ENCODE peak calls at places on chromosomes 16 and 17, in six cellular contexts. N is brain microvascular endothelial cell, D is esophagus muscularis mucosa, G is A549, Z is left ventricle myocardium inferior, H is GM23248. L is an unnamed sample.

GRCh38 chr16:14302031-14302398 is 230.9 kb downstream of the MRTFB start:
- DNase-seq in D (no peak), G (peak), Z (peak), N (no peak), H (peak), L (no peak)

GRCh38 chr16:82655720-82656500 is 29.1 kb downstream of the CDH13 start:
- DNase-seq in N (no peak), H (no peak), G (no peak), Z (no peak), D (no peak), L (no peak)

GRCh38 chr17:51548125-51548524 is 287.8 kb downstream of the UTP18 start:
- DNase-seq in D (no peak), H (no peak), Z (no peak), G (no peak), N (no peak), L (no peak)

GRCh38 chr17:65366102-65366844 is 195.2 kb downstream of the AXIN2 start:
- DNase-seq in Z (no peak), N (no peak), H (no peak), D (peak), G (no peak), L (no peak)

GRCh38 chr16:3021449-3022207 is 1.5 kb downstream of the TNFRSF12A start:
- DNase-seq in H (peak), Z (peak), N (peak), D (no peak), G (peak), L (no peak)

GRCh38 chr17:52024296-52024870 is 134.1 kb downstream of the CA10 start:
- DNase-seq in Z (no peak), G (no peak), D (no peak), H (no peak), N (no peak), L (no peak)

GRCh38 chr16:2340564-2341455 is at the start of gene ABCA3:
- DNase-seq in Z (peak), D (peak), G (peak), H (peak), N (peak), L (peak)

GRCh38 chr17:79645022-79645776 is 34.3 kb upstream of the RBFOX3 start:
- DNase-seq in Z (no peak), N (no peak), D (peak), H (no peak), G (no peak), L (no peak)

GRCh38 chr16:2919511-2920255 is 8.0 kb downstream of the FLYWCH1 start:
- DNase-seq in N (peak), D (peak), Z (no peak), H (peak), G (peak), L (no peak)

GRCh38 chr17:38454528-38454927 is 26.3 kb downstream of the ARHGAP23 start:
- DNase-seq in G (peak), Z (peak), D (no peak), N (peak), H (peak), L (no peak)

GRCh38 chr17:77407321-77408277 is 266.8 kb downstream of the SEC14L1 start:
- DNase-seq in H (peak), G (no peak), N (no peak), D (no peak), Z (no peak), L (no peak)

GRCh38 chr16:28879261-28879840 is 1.1 kb downstream of the ATP2A1 start:
- DNase-seq in H (no peak), G (no peak), D (no peak), Z (no peak), N (no peak), L (no peak)

GRCh38 chr17:49459401-49459984 is 35.6 kb upstream of the NGFR start:
- DNase-seq in G (no peak), Z (no peak), N (no peak), D (no peak), H (no peak), L (no peak)

GRCh38 chr16:24552705-24553104 is 13.3 kb downstream of the RBBP6 start:
- DNase-seq in H (no peak), G (no peak), D (no peak), Z (no peak), N (no peak), L (no peak)

GRCh38 chr17:57369509-57369945 is 113.2 kb downstream of the MSI2 start:
- DNase-seq in N (no peak), H (no peak), D (no peak), G (no peak), Z (no peak), L (no peak)

GRCh38 chr17:69058165-69058564 is 2.6 kb downstream of the ABCA9 start:
- DNase-seq in N (no peak), D (no peak), Z (no peak), G (no peak), H (peak), L (peak)

GRCh38 chr17:78637146-78637545 is 60.0 kb upstream of the DNAH17 start:
- DNase-seq in N (no peak), Z (no peak), H (no peak), D (no peak), G (no peak), L (no peak)

GRCh38 chr17:3817851-3818605 is 17.0 kb upstream of the ITGAE start:
- DNase-seq in D (no peak), H (no peak), G (no peak), Z (no peak), N (no peak), L (no peak)

GRCh38 chr16:27221576-27222498 is 18.5 kb downstream of the KDM8 start:
- DNase-seq in Z (peak), G (no peak), H (peak), D (no peak), N (no peak), L (no peak)

GRCh38 chr16:74186589-74186988 is 110.0 kb upstream of the PSMD7 start:
- DNase-seq in Z (no peak), D (no peak), N (no peak), G (no peak), H (peak), L (no peak)

GRCh38 chr16:66030036-66030435 is 336.5 kb upstream of the CDH5 start:
- DNase-seq in Z (no peak), N (peak), D (no peak), H (peak), G (no peak), L (no peak)

GRCh38 chr17:51508048-51508447 is 247.7 kb downstream of the UTP18 start:
- DNase-seq in N (no peak), H (no peak), Z (no peak), D (no peak), G (no peak), L (no peak)

GRCh38 chr17:44502598-44503079 is 567 bp downstream of the GPATCH8 start:
- DNase-seq in Z (no peak), N (no peak), H (peak), G (peak), D (no peak), L (no peak)

GRCh38 chr16:81189100-81189664 is 49.3 kb upstream of the BCO1 start:
- DNase-seq in Z (peak), G (no peak), H (peak), D (peak), N (no peak), L (no peak)

GRCh38 chr17:9938764-9939163 is 33.7 kb upstream of the RCVRN start:
- DNase-seq in D (no peak), H (no peak), Z (no peak), G (no peak), N (no peak), L (no peak)

GRCh38 chr16:2595376-2596200 is 57.8 kb downstream of the PDPK1 start:
- DNase-seq in Z (no peak), N (no peak), G (no peak), D (no peak), H (no peak), L (no peak)

GRCh38 chr17:64209983-64210382 is 53.1 kb downstream of the TEX2 start:
- DNase-seq in H (no peak), Z (no peak), G (no peak), N (no peak), D (no peak), L (no peak)

GRCh38 chr16:6558133-6558532 is 774.5 kb upstream of the RBFOX1 start:
- DNase-seq in H (no peak), D (no peak), Z (no peak), G (no peak), N (no peak), L (no peak)

GRCh38 chr16:81127051-81127450 is 30.9 kb upstream of the GCSH start:
- DNase-seq in Z (no peak), N (no peak), H (peak), G (no peak), D (no peak), L (no peak)

GRCh38 chr16:57289391-57290257 is 5.2 kb upstream of the PLLP start:
- DNase-seq in Z (no peak), N (no peak), H (no peak), D (no peak), G (no peak), L (no peak)

GRCh38 chr16:11404608-11405007 is 59.3 kb downstream of the RMI2 start:
- DNase-seq in G (no peak), Z (no peak), H (no peak), N (no peak), D (no peak), L (no peak)

GRCh38 chr17:15363702-15364101 is 22.3 kb upstream of the TEKT3 start:
- DNase-seq in Z (no peak), N (no peak), G (no peak), H (no peak), D (no peak), L (no peak)

GRCh38 chr16:49519008-49519656 is 145.5 kb downstream of the C16orf78 start:
- DNase-seq in G (no peak), N (no peak), D (no peak), H (no peak), Z (no peak), L (no peak)

GRCh38 chr17:77958716-77959215 is 263 bp downstream of the TNRC6C start:
- DNase-seq in Z (no peak), D (no peak), G (peak), N (no peak), H (no peak), L (no peak)

GRCh38 chr16:3509470-3509928 is 8.7 kb downstream of the CLUAP1 start:
- DNase-seq in G (no peak), Z (no peak), H (no peak), D (no peak), N (no peak), L (no peak)

GRCh38 chr16:65153365-65154105 is 31.7 kb upstream of the CDH11 start:
- DNase-seq in G (no peak), Z (no peak), H (no peak), D (no peak), N (no peak), L (no peak)

GRCh38 chr17:43142153-43142552 is 17.0 kb upstream of the BRCA1 start:
- DNase-seq in Z (no peak), N (no peak), G (no peak), H (no peak), D (no peak), L (no peak)

GRCh38 chr17:73991260-73991659 is 212.2 kb upstream of the RPL38 start:
- DNase-seq in N (no peak), G (no peak), H (no peak), D (no peak), Z (no peak), L (no peak)

GRCh38 chr16:89971495-89972243 is 23.1 kb downstream of the DEF8 start:
- DNase-seq in H (no peak), G (no peak), D (no peak), Z (no peak), N (no peak), L (no peak)
- H3K27ac ChIP-seq in H (peak), G (peak), D (peak), Z (peak), N (peak), L (no peak)

GRCh38 chr17:28333083-28333746 is 2.1 kb downstream of the IFT20 start:
- DNase-seq in G (no peak), D (no peak), H (peak), Z (no peak), N (no peak), L (no peak)

GRCh38 chr17:28334176-28334575 is 1.1 kb downstream of the IFT20 start:
- DNase-seq in G (no peak), Z (no peak), D (no peak), N (no peak), H (peak), L (no peak)

GRCh38 chr17:28335959-28336871 is 654 bp downstream of the TNFAIP1 start:
- DNase-seq in Z (peak), N (peak), D (no peak), H (peak), G (peak), L (peak)

GRCh38 chr17:28334666-28335200 is 539 bp downstream of the IFT20 start:
- DNase-seq in H (peak), Z (no peak), D (no peak), G (no peak), N (no peak), L (no peak)

GRCh38 chr17:28335201-28335958 is at the start of the genes IFT20 and TNFAIP1:
- DNase-seq in G (peak), H (peak), Z (peak), N (peak), D (peak), L (peak)
- H3K27ac ChIP-seq in G (peak), H (peak), Z (peak), N (peak), D (peak), L (no peak)

GRCh38 chr17:35774499-35774898 is 13.8 kb downstream of the C17orf50 start:
- DNase-seq in G (no peak), Z (no peak), N (no peak), D (no peak), H (peak), L (no peak)
- H3K27ac ChIP-seq in G (peak), Z (no peak), N (no peak), D (peak), H (no peak), L (no peak)

GRCh38 chr17:4972752-4973151 is 5.1 kb upstream of the SPAG7 start:
- DNase-seq in D (no peak), N (no peak), Z (no peak), H (no peak), G (no peak), L (no peak)

GRCh38 chr17:4974064-4974670 is 6.5 kb upstream of the SPAG7 start:
- DNase-seq in N (no peak), G (no peak), D (no peak), Z (peak), H (no peak), L (no peak)

GRCh38 chr17:4971826-4972225 is 4.2 kb upstream of the SPAG7 start:
- DNase-seq in N (no peak), Z (no peak), G (no peak), H (no peak), D (no peak), L (no peak)

GRCh38 chr17:4973431-4973830 is 5.8 kb upstream of the SPAG7 start:
- DNase-seq in H (no peak), D (no peak), Z (no peak), N (no peak), G (no peak), L (no peak)

DNA sequence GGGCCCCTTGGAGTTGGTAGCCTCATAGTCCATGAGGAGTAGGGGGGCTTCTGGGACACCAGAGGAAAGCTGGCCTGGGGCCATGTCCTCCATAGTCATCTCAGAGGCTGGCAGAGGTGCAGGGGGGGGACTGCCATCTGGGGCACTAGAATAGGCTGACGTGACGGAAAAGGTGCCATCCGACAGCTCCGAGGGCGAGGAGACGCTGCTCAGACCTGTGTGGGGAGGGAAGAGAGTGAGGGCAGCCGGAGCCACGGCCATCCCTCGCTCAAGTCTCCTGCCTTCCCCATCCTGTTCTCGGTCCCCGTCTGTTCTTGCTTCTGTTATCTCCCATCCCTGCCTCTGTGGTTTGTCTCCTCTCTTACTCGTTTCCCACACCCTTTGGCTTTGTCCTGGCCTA is 4.7 kb upstream of the SPAG7 start:
- DNase-seq in N (no peak), D (no peak), Z (no peak), G (no peak), H (no peak), L (no peak)
- H3K27ac ChIP-seq in N (no peak), D (peak), Z (peak), G (no peak), H (no peak), L (no peak)

DNA sequence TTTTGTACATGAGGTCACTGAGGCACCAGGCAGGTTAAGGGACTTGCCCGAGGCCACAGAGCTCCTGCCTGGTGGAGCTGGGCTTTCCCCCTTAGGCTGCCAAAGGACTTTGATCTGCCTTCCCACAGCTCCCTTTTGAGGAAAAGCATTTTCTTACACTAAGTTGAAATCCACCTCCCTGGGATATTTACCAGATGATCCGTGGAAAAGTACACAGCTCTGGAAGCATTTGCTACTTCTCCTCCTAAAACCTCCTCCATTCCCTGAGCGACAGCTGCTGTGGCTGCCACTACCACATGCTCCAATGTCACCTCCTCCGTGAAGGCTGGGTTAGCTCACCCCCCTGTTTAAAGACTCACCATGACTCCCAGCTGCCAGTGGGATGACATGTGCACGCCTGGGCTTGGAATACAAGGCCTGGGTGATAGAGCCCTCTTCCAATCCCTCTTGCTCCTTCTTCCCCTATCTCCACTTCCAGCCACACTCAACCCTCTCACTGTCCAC is 1.2 kb upstream of the MPRIP start:
- DNase-seq in H (peak), N (peak), Z (no peak), G (no peak), D (no peak), L (no peak)
- H3K27ac ChIP-seq in H (peak), N (no peak), Z (peak), G (peak), D (peak), L (no peak)

GRCh38 chr17:16585796-16586195 is 16.8 kb upstream of the ZNF287 start:
- DNase-seq in N (no peak), G (no peak), H (peak), Z (no peak), D (no peak), L (no peak)
- H3K27ac ChIP-seq in N (no peak), G (no peak), H (no peak), Z (no peak), D (no peak), L (no peak)

L was measured in iPS DF 6.9.